ENCODE peak calls at places on chromosomes 12 and 14, in eight cellular contexts. J is lung, V is GM23248, Q is transverse colon, H is left ventricle myocardium inferior, C is gastrocnemius medialis, L is HepG2, I is body of pancreas. F is an unnamed sample. For H3K9me3, the result is how much of the 10 kb centered on the place peaks cover.

GRCh38 chr14:28294834-28295440 is 471.6 kb upstream of the FOXG1 start:
- DNase-seq in J (no peak), H (no peak), I (no peak), V (peak), C (no peak), L (peak), Q (no peak), F (peak)

GRCh38 chr14:24883571-24883970 is 166.4 kb downstream of the STXBP6 start:
- DNase-seq in H (no peak), V (peak), C (no peak), L (no peak), J (no peak), Q (no peak), I (no peak), F (no peak)

GRCh38 chr12:96108321-96108720 is 72.9 kb upstream of the LTA4H start:
- DNase-seq in V (no peak), L (no peak), H (peak), J (peak), C (no peak), I (peak), Q (peak), F (no peak)

GRCh38 chr12:3496964-3497363 is 6.0 kb downstream of the PRMT8 start:
- DNase-seq in V (no peak), H (no peak), J (no peak), C (no peak), Q (no peak), L (peak), I (peak), F (no peak)

GRCh38 chr12:9647825-9648700 is 21.4 kb upstream of the CLEC2D start:
- DNase-seq in Q (peak), H (peak), V (peak), I (peak), C (peak), L (peak), J (peak), F (peak)

GRCh38 chr12:123532808-123533649 is 490 bp downstream of the RILPL1 start:
- DNase-seq in L (peak), V (peak), Q (peak), I (peak), J (peak), C (peak), H (peak), F (no peak)

GRCh38 chr12:509494-509893 is 49.8 kb downstream of the B4GALNT3 start:
- DNase-seq in Q (peak), C (no peak), I (no peak), V (peak), H (no peak), J (peak), L (no peak), F (no peak)

GRCh38 chr12:93960521-93960920 is 187.9 kb upstream of the PLXNC1 start:
- DNase-seq in J (no peak), I (no peak), L (no peak), V (no peak), C (no peak), Q (no peak), H (no peak), F (no peak)

GRCh38 chr14:25055998-25056687 is 6.2 kb upstream of the STXBP6 start:
- DNase-seq in C (no peak), H (no peak), Q (no peak), J (no peak), L (no peak), I (no peak), V (peak), F (no peak)

GRCh38 chr12:4246116-4246515 is 27.4 kb upstream of the CCND2 start:
- DNase-seq in V (no peak), C (no peak), H (no peak), I (no peak), L (no peak), J (no peak), Q (no peak), F (no peak)

GRCh38 chr12:93197067-93197593 is 180.6 kb upstream of the NUDT4 start:
- DNase-seq in V (peak), I (no peak), C (no peak), J (no peak), Q (no peak), L (no peak), H (no peak), F (no peak)

GRCh38 chr12:5953835-5954586 is 9.0 kb upstream of the ANO2 start:
- DNase-seq in V (no peak), H (no peak), Q (no peak), L (no peak), J (no peak), I (no peak), C (no peak), F (no peak)

GRCh38 chr12:57124259-57124877 is 3.9 kb upstream of the LRP1 start:
- DNase-seq in V (peak), L (peak), Q (peak), J (peak), H (peak), C (no peak), I (peak), F (no peak)

GRCh38 chr12:42564540-42564939 is 25.0 kb downstream of the PRICKLE1 start:
- DNase-seq in H (no peak), L (no peak), J (no peak), V (peak), Q (no peak), C (no peak), I (no peak), F (no peak)
- H3K27ac ChIP-seq in H (no peak), L (no peak), J (no peak), V (no peak), Q (no peak), C (no peak), I (no peak), F (no peak)

DNA sequence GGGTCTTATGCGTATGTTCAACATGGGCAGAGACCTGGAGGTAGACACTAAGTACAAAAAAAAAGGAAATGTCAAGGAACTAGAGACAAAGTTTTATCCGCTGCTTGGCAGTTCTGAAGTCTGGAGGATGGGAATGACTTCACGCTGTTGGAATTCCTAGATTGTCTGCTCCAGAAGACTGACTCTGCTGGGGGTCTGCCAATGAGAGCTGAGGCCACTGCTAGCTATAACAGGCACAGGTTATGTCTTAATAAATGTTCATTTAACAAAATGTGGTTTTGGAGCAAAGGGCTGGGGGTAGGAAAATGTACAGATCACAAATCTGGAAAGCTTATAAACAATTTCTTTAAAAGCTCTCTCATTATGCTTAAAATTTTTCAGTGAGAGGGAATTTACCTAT is 5.9 kb downstream of the RNASE8 start:
- DNase-seq in Q (peak), J (no peak), L (no peak), V (peak), H (no peak), I (peak), C (no peak), F (no peak)
- H3K4me3 ChIP-seq in Q (no peak), J (no peak), L (no peak), V (no peak), H (no peak), I (no peak), C (no peak), F (no peak)

GRCh38 chr12:114443607-114444421 is 37.9 kb upstream of the TBX5 start:
- DNase-seq in J (no peak), V (no peak), I (no peak), C (no peak), Q (no peak), H (peak), L (no peak), F (no peak)

GRCh38 chr12:114440450-114441383 is 34.8 kb upstream of the TBX5 start:
- DNase-seq in C (no peak), Q (no peak), H (no peak), I (no peak), L (no peak), V (peak), J (no peak), F (no peak)

GRCh38 chr12:114439306-114439705 is 33.4 kb upstream of the TBX5 start:
- DNase-seq in V (peak), L (no peak), I (no peak), H (no peak), J (no peak), C (no peak), Q (no peak), F (no peak)

GRCh38 chr12:114438635-114439256 is 32.8 kb upstream of the TBX5 start:
- DNase-seq in L (no peak), C (no peak), J (no peak), Q (no peak), H (no peak), V (peak), I (no peak), F (no peak)

GRCh38 chr12:114439833-114440449 is 34.0 kb upstream of the TBX5 start:
- DNase-seq in L (no peak), Q (no peak), I (no peak), C (no peak), V (peak), H (no peak), J (no peak), F (no peak)
- H3K9me3 ChIP-seq in L (under half), Q (under half), I (under half), C (under half), V (under half), H (under half), J (under half), F (under half)

GRCh38 chr12:27280412-27280811 is 36.3 kb downstream of the STK38L start:
- DNase-seq in J (no peak), I (no peak), H (no peak), L (no peak), Q (peak), C (no peak), V (no peak), F (no peak)
- H3K27ac ChIP-seq in J (no peak), I (peak), H (peak), L (no peak), Q (peak), C (peak), V (no peak), F (no peak)

DNA sequence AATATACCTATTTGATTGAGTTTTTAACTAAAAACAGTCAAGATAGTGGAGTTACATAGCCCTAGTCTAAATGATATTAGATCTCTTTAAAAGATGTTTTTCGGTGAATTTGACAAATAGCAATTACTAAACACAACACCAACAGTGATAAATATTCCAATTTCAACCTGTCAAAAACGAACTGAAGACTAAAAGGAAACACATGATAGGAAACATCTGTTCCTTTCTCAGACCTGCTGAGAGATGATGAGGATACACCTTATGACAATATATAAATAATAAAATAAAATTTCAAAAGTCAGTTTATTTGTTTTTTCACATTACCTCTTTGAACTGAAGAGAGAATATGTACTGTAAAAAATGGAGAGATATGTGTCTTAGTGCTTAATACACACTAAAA is 232.7 kb downstream of the RASSF9 start:
- DNase-seq in Q (no peak), H (no peak), I (no peak), C (no peak), V (no peak), L (no peak), J (no peak), F (no peak)
- H3K4me3 ChIP-seq in Q (no peak), H (no peak), I (no peak), C (no peak), V (no peak), L (no peak), J (no peak), F (no peak)

DNA sequence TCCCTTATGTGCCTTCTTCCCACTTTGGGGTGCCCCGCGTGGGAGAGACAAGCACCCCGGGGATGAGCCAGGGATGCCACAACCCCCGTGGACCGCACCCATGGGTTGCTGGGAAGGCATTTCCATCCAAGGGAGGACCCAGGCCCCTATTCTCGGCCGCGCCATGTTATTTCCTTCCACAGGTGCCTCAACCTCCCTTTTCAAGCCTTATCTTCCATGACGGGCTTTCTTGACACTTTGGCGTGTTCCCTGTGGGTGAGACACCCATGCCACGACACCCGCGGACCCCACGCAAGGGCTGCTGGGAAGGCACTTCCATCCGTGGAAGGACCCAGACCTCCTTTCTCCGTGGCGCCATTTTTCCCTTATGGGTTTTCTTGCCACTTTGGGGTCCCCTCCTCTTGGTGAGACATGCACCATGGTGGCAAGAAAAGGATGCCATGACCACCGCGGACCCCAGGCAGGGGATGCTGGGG is 269.2 kb downstream of the ALG10 start:
- DNase-seq in C (no peak), L (no peak), I (peak), J (no peak), Q (peak), H (peak), V (no peak), F (no peak)
- H3K9me3 ChIP-seq in C (under half), L (under half), I (under half), J (under half), Q (under half), H (under half), V (under half), F (under half)

GRCh38 chr14:75533791-75534190 is 11.5 kb downstream of the BATF start:
- DNase-seq in I (no peak), H (no peak), V (no peak), L (no peak), Q (no peak), C (no peak), J (no peak), F (no peak)
- H3K27ac ChIP-seq in I (no peak), H (no peak), V (no peak), L (no peak), Q (no peak), C (peak), J (peak), F (no peak)

DNA sequence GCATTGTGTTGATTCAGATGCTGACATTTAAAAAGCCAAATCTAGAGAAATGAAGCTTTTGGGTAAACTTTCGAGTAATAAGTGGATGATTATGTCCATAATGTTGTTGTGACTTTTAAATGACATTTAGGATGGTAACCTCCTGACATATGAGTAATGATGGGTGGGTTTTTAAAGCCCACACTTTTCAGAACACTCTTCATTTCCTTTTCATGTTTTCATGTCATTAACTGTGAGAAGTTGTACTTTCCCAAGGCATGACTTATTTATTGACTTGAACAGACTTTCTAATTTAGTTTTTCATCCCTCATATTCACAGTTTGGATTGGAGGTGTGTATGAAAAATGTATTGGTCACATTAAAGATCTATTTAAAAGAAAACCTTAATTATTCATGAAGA is 35.5 kb downstream of the RGS6 start:
- DNase-seq in L (no peak), C (no peak), H (no peak), Q (no peak), J (no peak), I (no peak), V (no peak), F (no peak)
- H3K4me3 ChIP-seq in L (no peak), C (no peak), H (no peak), Q (no peak), J (no peak), I (no peak), V (no peak), F (no peak)

DNA sequence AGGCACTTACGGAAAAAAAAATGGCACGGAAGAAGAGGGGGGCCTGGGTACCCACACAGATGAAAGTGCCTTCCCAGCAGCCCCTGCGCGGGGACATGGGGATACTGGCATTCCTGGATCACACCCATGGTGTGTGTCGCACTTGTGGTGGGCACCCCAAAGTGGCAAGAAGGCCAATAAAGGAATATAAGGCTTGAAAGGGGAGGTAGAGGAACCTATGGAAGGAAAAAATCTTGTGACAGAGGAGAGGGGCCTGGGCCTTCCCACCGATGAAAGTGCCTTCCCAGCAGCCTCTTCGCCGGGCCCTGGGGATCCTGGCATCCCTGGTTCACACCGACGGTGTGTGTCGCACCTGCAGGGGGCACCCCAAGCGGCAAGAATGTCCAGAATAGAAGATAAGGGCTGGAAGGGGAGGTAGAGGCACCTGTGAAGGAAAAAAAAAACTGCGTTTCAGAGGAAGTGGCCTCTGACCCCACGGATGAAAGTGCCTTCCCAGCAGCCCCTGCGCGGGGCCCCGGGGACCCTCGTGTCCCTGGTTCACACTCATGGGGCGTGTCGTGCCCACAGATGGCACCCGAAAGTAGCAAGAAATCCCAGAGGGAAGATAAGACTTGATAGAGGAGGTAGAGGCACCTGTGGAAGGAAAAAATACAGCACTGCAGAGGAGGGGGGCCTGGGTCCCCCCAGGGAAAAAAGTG is 284.0 kb downstream of the ALG10 start:
- DNase-seq in J (no peak), L (no peak), Q (no peak), V (no peak), I (no peak), H (no peak), C (no peak), F (no peak)
- H3K9me3 ChIP-seq in J (under half), L (under half), Q (under half), V (under half), I (under half), H (half or more), C (under half), F (under half)

GRCh38 chr14:23561259-23561658 is 5.2 kb downstream of the THTPA start:
- DNase-seq in Q (no peak), L (no peak), C (no peak), J (no peak), H (no peak), V (no peak), I (no peak), F (no peak)

GRCh38 chr14:23563473-23564180 is 4.0 kb downstream of the AP1G2 start:
- DNase-seq in L (no peak), H (no peak), C (no peak), I (no peak), J (no peak), V (no peak), Q (no peak), F (no peak)

GRCh38 chr14:23562822-23563472 is 4.6 kb downstream of the AP1G2 start:
- DNase-seq in L (peak), I (peak), J (no peak), V (peak), Q (peak), C (no peak), H (peak), F (no peak)

GRCh38 chr14:23559921-23560520 is 4.0 kb downstream of the THTPA start:
- DNase-seq in J (no peak), C (no peak), V (no peak), Q (no peak), L (no peak), I (no peak), H (no peak), F (no peak)

DNA sequence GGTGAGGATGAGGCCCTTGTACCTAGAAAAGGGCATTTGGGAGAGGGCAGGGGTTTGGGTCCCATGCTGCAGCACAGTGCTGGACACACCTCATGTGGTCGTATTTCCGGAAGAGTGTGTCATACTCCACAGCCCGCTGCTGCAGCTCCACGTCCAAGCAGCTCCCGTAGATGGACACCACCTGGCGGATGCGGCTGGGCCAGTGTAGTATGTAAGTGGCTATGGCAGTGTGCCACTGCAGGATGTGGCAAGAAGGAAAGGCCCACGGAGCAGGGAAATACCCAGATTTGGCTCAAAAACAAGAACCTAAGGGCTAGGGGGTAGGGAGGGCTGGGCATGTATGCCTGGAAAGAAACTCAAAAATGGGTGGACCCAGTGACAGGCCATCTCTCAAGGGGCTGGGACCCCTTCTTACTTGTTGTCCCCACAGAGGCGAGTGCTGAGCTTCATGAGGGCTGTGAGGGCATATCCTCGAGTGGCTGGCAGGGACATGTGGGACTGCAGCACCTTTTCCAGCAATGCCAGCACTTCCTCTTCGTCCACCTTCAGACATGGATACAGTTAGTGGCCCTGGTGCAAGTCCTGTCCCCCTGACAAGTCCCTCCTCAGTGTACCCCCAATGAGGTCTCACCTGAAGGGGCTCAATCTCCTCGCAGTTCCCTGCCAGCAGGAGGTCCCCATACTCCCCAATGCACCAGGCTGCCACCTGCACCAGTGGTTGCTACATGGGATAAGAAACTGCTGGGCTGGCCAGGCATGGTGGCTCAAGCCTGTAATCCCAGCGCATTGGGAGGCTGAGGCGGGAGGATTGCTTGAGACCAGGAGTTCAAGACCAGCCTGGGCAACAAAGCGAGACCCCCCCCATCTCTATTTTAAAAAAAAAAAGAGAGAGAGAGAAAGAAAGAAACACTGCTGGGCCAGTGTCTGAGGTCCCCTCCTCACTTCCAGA is 5.4 kb downstream of the AP1G2 start:
- DNase-seq in H (no peak), L (no peak), V (no peak), J (peak), I (no peak), Q (no peak), C (no peak), F (no peak)
- H3K27ac ChIP-seq in H (no peak), L (no peak), V (no peak), J (peak), I (no peak), Q (no peak), C (no peak), F (no peak)